ENCODE peak calls at places on chromosomes 2 and 18, in nine cellular contexts. J is GM03348; P is activated naive CD4-positive, alpha-beta T cell treated with Interleukin-2 at 50 U/mL for 16 hours; F is endothelial cell; X is activated gamma-delta T cell treated with anti-CD3 and anti-CD28 coated beads, Interleukin-2, amount 50 U/mL, for 16 hours; G is RPMI8226; K is NCI-H1417; O is LoVo; Q is iris pigment epithelial cell. H is an unnamed sample.

GRCh38 chr2:84805250-84805917 is 75.5 kb downstream of the TRABD2A start:
- DNase-seq in K (no peak), P (no peak), O (no peak), F (no peak), X (no peak), Q (peak; percentile 88), J (peak; percentile 27), G (no peak), H (peak; percentile 37)

GRCh38 chr2:20584637-20585321 is 66.1 kb downstream of the HS1BP3 start:
- DNase-seq in J (peak; percentile 93), O (peak; percentile 78), K (no peak), G (no peak), F (no peak), P (no peak), Q (peak; percentile 97), X (no peak), H (peak; percentile 92)

GRCh38 chr2:233451950-233452349 is 97.7 kb downstream of the DGKD start:
- DNase-seq in J (no peak), X (no peak), F (no peak), P (no peak), K (no peak), Q (no peak), O (no peak), G (no peak), H (no peak)

GRCh38 chr18:55141318-55141717 is 182.1 kb upstream of the CCDC68 start:
- DNase-seq in G (no peak), Q (peak; percentile 55), J (no peak), X (no peak), P (no peak), O (peak; percentile 12), K (no peak), F (no peak), H (no peak)

GRCh38 chr2:239201884-239202283 is 198.9 kb downstream of the HDAC4 start:
- DNase-seq in O (no peak), G (no peak), P (no peak), X (no peak), J (no peak), K (no peak), Q (no peak), F (no peak), H (no peak)

GRCh38 chr2:238667008-238667407 is 180.9 kb upstream of the TWIST2 start:
- DNase-seq in Q (no peak), F (no peak), X (no peak), J (peak; percentile 40), K (no peak), P (no peak), G (no peak), O (no peak), H (peak; percentile 64)

GRCh38 chr2:223865124-223865523 is 27.7 kb upstream of the AP1S3 start:
- DNase-seq in K (no peak), O (no peak), J (no peak), Q (no peak), P (no peak), F (no peak), X (no peak), G (no peak), H (no peak)

GRCh38 chr2:233434666-233435375 is 80.5 kb downstream of the DGKD start:
- DNase-seq in O (no peak), J (no peak), X (no peak), G (no peak), F (no peak), P (no peak), K (no peak), Q (no peak), H (no peak)

GRCh38 chr2:89818873-89819272 is 1127.4 kb downstream of the RPIA start:
- DNase-seq in G (no peak), X (no peak), J (no peak), P (no peak), Q (no peak), K (no peak), O (no peak), F (no peak), H (no peak)

GRCh38 chr18:36175481-36175880 is 11.8 kb upstream of the MOCOS start:
- DNase-seq in G (no peak), J (no peak), X (no peak), K (no peak), P (no peak), F (no peak), O (no peak), Q (no peak), H (no peak)

GRCh38 chr18:58195278-58195721 is 151.3 kb downstream of the NEDD4L start:
- DNase-seq in Q (no peak), X (no peak), O (peak; percentile 32), F (peak; percentile 23), P (peak; percentile 13), J (no peak), K (peak; percentile 96), G (no peak), H (no peak)

GRCh38 chr2:152251811-152252210 is 76.2 kb upstream of the STAM2 start:
- DNase-seq in P (no peak), O (no peak), G (no peak), J (no peak), Q (no peak), F (no peak), X (no peak), K (no peak), H (peak; percentile 3)

GRCh38 chr2:21037671-21038108 is 6.2 kb downstream of the APOB start:
- DNase-seq in G (no peak), Q (no peak), O (no peak), J (no peak), X (no peak), F (no peak), P (no peak), K (no peak), H (no peak)

GRCh38 chr2:204576580-204576979 is 31.3 kb downstream of the PARD3B start:
- DNase-seq in F (no peak), O (no peak), P (peak; percentile 24), J (no peak), G (no peak), X (no peak), Q (no peak), K (no peak), H (no peak)

GRCh38 chr2:71882949-71883472 is 264.7 kb downstream of the CYP26B1 start:
- DNase-seq in P (no peak), X (no peak), J (peak; percentile 94), Q (peak; percentile 94), K (peak; percentile 37), F (peak; percentile 30), G (peak; percentile 70), O (peak; percentile 61), H (peak; percentile 94)

GRCh38 chr2:66456183-66457041 is 21.5 kb downstream of the MEIS1 start:
- DNase-seq in Q (no peak), P (no peak), X (no peak), K (peak; percentile 57), F (no peak), G (no peak), O (no peak), J (no peak), H (no peak)

GRCh38 chr2:40348038-40348437 is 103.9 kb downstream of the SLC8A1 start:
- DNase-seq in K (peak; percentile 23), F (no peak), O (no peak), X (no peak), P (no peak), Q (no peak), G (no peak), J (no peak), H (no peak)

GRCh38 chr2:217667545-217667944 is 335.2 kb downstream of the TNS1 start:
- DNase-seq in K (no peak), Q (no peak), G (no peak), F (no peak), J (peak; percentile 48), O (no peak), P (no peak), X (no peak), H (peak; percentile 29)